ENCODE peak calls at places on chromosomes 1 and 21, in eight cellular contexts. G is A549, T is RWPE2, K is right lobe of liver, L is heart left ventricle, B is cardiac fibroblast, E is lower leg skin, I is endothelial cell of umbilical vein. C is an unnamed sample.

GRCh38 chr1:13900583-13900982 is 200.6 kb downstream of the PRDM2 start:
- DNase-seq in G (no peak), T (no peak), K (no peak), L (no peak), B (no peak), E (no peak), I (no peak), C (no peak)

GRCh38 chr1:211653329-211653728 is 22.1 kb downstream of the NEK2 start:
- DNase-seq in G (peak), T (no peak), K (peak), L (no peak), B (no peak), E (peak), I (no peak), C (no peak)

GRCh38 chr1:205664399-205665108 is 15.8 kb downstream of the SLC45A3 start:
- DNase-seq in G (no peak), T (no peak), K (peak), L (no peak), B (no peak), E (no peak), I (peak), C (no peak)

GRCh38 chr1:40861227-40862003 is 748 bp downstream of the CITED4 start:
- DNase-seq in G (no peak), T (no peak), K (peak), L (peak), B (peak), E (no peak), I (no peak), C (no peak)

GRCh38 chr1:111726311-111726710 is 12.9 kb downstream of the INKA2 start:
- DNase-seq in G (no peak), T (no peak), K (no peak), L (no peak), B (no peak), E (no peak), I (no peak), C (no peak)

GRCh38 chr1:246772686-246773085 is 48.5 kb downstream of the SCCPDH start:
- DNase-seq in G (no peak), T (no peak), K (no peak), L (no peak), B (no peak), E (no peak), I (no peak), C (no peak)

GRCh38 chr1:68675336-68675735 is 178.5 kb upstream of the DEPDC1 start:
- DNase-seq in G (no peak), T (no peak), K (no peak), L (no peak), B (no peak), E (no peak), I (no peak), C (no peak)

GRCh38 chr1:152227310-152227928 is 3.4 kb upstream of the HRNR start:
- DNase-seq in G (peak), T (no peak), K (no peak), L (no peak), B (peak), E (no peak), I (no peak), C (no peak)

GRCh38 chr1:177703888-177704446 is 265.9 kb downstream of the SEC16B start:
- DNase-seq in G (no peak), T (no peak), K (no peak), L (no peak), B (no peak), E (no peak), I (no peak), C (no peak)

GRCh38 chr1:204201651-204202050 is 5.4 kb upstream of the KISS1 start:
- DNase-seq in G (no peak), T (no peak), K (no peak), L (no peak), B (no peak), E (peak), I (no peak), C (no peak)

GRCh38 chr1:221268295-221268694 is 389.1 kb downstream of the HLX start:
- DNase-seq in G (no peak), T (no peak), K (no peak), L (no peak), B (peak), E (no peak), I (no peak), C (peak)

GRCh38 chr1:41482001-41482765 is 2.3 kb downstream of the EDN2 start:
- DNase-seq in G (no peak), T (peak), K (peak), L (no peak), B (no peak), E (no peak), I (no peak), C (no peak)

GRCh38 chr1:87642581-87643129 is 314.0 kb downstream of the LMO4 start:
- DNase-seq in G (no peak), T (no peak), K (no peak), L (no peak), B (peak), E (no peak), I (peak), C (no peak)

GRCh38 chr1:93420400-93420799 is 27.5 kb upstream of the FNBP1L start:
- DNase-seq in G (no peak), T (no peak), K (no peak), L (no peak), B (no peak), E (no peak), I (no peak), C (no peak)

GRCh38 chr1:225998560-225999226 is 450 bp downstream of the SDE2 start:
- DNase-seq in G (peak), T (no peak), K (no peak), L (no peak), B (peak), E (no peak), I (peak), C (peak)

GRCh38 chr1:36134805-36135339 is 9.8 kb upstream of the COL8A2 start:
- DNase-seq in G (peak), T (peak), K (no peak), L (peak), B (peak), E (no peak), I (peak), C (peak)

GRCh38 chr1:37919277-37919676 is 27.6 kb downstream of the INPP5B start:
- DNase-seq in G (peak), T (no peak), K (no peak), L (no peak), B (peak), E (no peak), I (no peak), C (peak)

GRCh38 chr1:54053745-54054437 is 483 bp downstream of the TCEANC2 start:
- DNase-seq in G (no peak), T (no peak), K (no peak), L (no peak), B (peak), E (no peak), I (peak), C (no peak)

GRCh38 chr1:232428781-232429530 is 201.0 kb downstream of the SIPA1L2 start:
- DNase-seq in G (no peak), T (no peak), K (no peak), L (no peak), B (peak), E (no peak), I (no peak), C (peak)

GRCh38 chr1:207964195-207964966 is 53.5 kb upstream of the CD34 start:
- DNase-seq in G (no peak), T (no peak), K (no peak), L (no peak), B (peak), E (no peak), I (peak), C (peak)

GRCh38 chr1:10741696-10742095 is 54.8 kb downstream of the CASZ1 start:
- DNase-seq in G (no peak), T (no peak), K (no peak), L (no peak), B (no peak), E (no peak), I (no peak), C (no peak)

GRCh38 chr1:10745886-10746455 is 50.5 kb downstream of the CASZ1 start:
- DNase-seq in G (no peak), T (no peak), K (no peak), L (no peak), B (no peak), E (no peak), I (no peak), C (no peak)

GRCh38 chr1:10744654-10745238 is 51.7 kb downstream of the CASZ1 start:
- DNase-seq in G (no peak), T (no peak), K (no peak), L (no peak), B (no peak), E (no peak), I (no peak), C (no peak)

GRCh38 chr1:10745383-10745782 is 51.1 kb downstream of the CASZ1 start:
- DNase-seq in G (no peak), T (no peak), K (no peak), L (no peak), B (no peak), E (no peak), I (no peak), C (no peak)

DNA sequence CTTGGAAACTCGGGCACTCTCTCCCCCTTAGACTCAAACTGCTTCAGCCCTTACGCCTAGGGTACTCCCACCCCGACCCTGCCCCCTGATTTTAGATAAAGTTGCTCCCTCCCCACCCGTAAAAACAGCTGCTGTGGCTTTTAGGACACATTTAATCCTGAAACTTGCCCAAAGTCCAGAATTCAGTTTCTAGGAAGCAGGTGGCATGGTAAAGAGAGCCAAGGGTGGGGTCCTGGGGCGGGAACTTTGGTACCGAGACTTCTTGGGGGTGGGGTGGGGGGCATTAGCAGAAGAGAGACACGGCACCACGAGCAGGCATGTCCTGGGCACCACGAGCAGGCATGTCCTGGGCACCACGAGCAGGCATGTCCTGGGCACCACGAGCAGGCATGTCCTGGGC is 52.4 kb downstream of the CASZ1 start:
- DNase-seq in G (no peak), T (no peak), K (no peak), L (no peak), B (no peak), E (no peak), I (no peak), C (no peak)
- H3K4me3 ChIP-seq in G (no peak), T (no peak), K (no peak), L (no peak), B (no peak), E (no peak), I (no peak), C (no peak)

GRCh38 chr21:27475363-27475955 is 508.6 kb upstream of the ADAMTS5 start:
- DNase-seq in G (no peak), T (no peak), K (no peak), L (no peak), B (no peak), E (no peak), I (no peak), C (no peak)

GRCh38 chr21:27477321-27477720 is 510.4 kb upstream of the ADAMTS5 start:
- DNase-seq in G (no peak), T (no peak), K (no peak), L (no peak), B (no peak), E (no peak), I (no peak), C (no peak)

GRCh38 chr21:27480841-27481261 is 514.0 kb upstream of the ADAMTS5 start:
- DNase-seq in G (no peak), T (no peak), K (no peak), L (no peak), B (peak), E (no peak), I (no peak), C (peak)

DNA sequence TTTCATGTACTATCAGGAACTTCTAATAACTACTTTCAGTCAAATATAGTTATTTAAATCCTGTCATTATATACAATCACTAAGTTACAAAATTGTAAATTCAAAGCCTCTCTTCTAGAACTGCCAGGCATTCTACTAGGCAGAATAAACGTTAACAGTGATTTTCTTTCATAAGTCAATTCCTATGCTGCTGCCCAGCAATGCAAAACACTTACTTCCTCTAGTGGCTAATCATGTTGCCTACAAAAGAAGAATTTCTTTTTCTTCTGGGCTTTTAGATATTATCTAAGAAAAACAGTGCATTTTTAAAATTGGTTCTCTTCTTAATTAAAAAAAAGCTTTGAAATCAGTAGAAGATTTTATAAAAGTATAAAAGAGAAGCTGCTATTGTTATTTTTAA is 509.8 kb upstream of the ADAMTS5 start:
- DNase-seq in G (no peak), T (no peak), K (no peak), L (no peak), B (peak), E (no peak), I (peak), C (peak)
- TF ChIP-seq CTCF in G (no peak), T (peak), K (no peak), L (peak), B (peak), E (no peak), I (no peak), C (peak)

DNA sequence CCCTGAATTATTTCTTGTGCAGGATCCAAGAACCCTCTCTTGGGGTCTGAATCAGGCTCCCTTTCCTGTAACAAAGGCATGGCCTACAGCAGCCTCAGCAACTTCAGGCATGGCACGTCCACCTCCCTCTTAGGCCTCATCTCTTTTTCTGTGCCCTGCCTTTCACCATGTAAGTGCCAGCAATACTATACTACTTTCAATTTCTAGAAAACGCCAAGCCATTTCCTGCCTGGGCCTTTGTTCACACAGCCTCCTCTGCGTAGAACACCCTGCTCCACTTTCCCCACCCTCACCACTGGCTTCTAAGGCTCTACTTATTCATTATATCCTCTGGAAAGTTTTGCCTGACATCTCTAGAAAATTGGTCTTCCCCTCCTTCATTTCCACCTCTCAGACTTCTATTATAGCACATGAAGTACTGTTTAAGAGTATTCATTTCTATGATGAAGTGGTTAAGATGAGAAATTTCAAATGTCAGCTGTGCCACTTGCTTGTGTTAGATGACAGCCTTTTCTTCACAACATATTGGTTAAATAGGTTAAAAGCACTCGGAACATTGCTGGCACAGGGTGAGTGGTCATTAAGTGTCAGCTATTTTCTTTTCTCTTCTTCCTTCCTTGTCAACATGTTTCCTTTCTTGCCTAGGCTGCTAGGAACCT is 41.6 kb upstream of the VWA5B1 start:
- DNase-seq in G (no peak), T (no peak), K (no peak), L (no peak), B (no peak), E (no peak), I (peak), C (no peak)
- H3K4me3 ChIP-seq in G (no peak), T (no peak), K (no peak), L (no peak), B (no peak), E (no peak), I (no peak), C (no peak)

GRCh38 chr1:94596260-94596659 is 54.7 kb upstream of the F3 start:
- DNase-seq in G (no peak), T (no peak), K (no peak), L (no peak), B (no peak), E (no peak), I (no peak), C (no peak)

GRCh38 chr1:94597701-94598100 is 56.1 kb upstream of the F3 start:
- DNase-seq in G (no peak), T (no peak), K (no peak), L (no peak), B (no peak), E (no peak), I (no peak), C (peak)

GRCh38 chr1:94600556-94600955 is 59.0 kb upstream of the F3 start:
- DNase-seq in G (no peak), T (no peak), K (no peak), L (no peak), B (no peak), E (no peak), I (no peak), C (no peak)

GRCh38 chr1:94602312-94602711 is 60.8 kb upstream of the F3 start:
- DNase-seq in G (no peak), T (no peak), K (no peak), L (no peak), B (peak), E (peak), I (no peak), C (no peak)

GRCh38 chr1:94599090-94599813 is 57.7 kb upstream of the F3 start:
- DNase-seq in G (peak), T (no peak), K (no peak), L (peak), B (no peak), E (no peak), I (no peak), C (no peak)
- TF ChIP-seq CTCF in G (no peak), T (peak), K (peak), L (peak), B (peak), E (no peak), I (no peak), C (peak)

GRCh38 chr1:4062560-4062959 is 162.5 kb upstream of the C1orf174 start:
- DNase-seq in G (no peak), T (no peak), K (peak), L (no peak), B (no peak), E (peak), I (no peak), C (no peak)

GRCh38 chr1:4061521-4062031 is 161.5 kb upstream of the C1orf174 start:
- DNase-seq in G (no peak), T (no peak), K (no peak), L (no peak), B (no peak), E (peak), I (no peak), C (no peak)

GRCh38 chr1:4060850-4061249 is 160.8 kb upstream of the C1orf174 start:
- DNase-seq in G (peak), T (no peak), K (no peak), L (no peak), B (no peak), E (peak), I (no peak), C (no peak)

GRCh38 chr1:4062992-4063391 is 162.9 kb upstream of the C1orf174 start:
- DNase-seq in G (no peak), T (no peak), K (no peak), L (no peak), B (no peak), E (peak), I (no peak), C (no peak)

GRCh38 chr1:4062041-4062440 is 162.0 kb upstream of the C1orf174 start:
- DNase-seq in G (no peak), T (no peak), K (no peak), L (no peak), B (no peak), E (no peak), I (no peak), C (no peak)
- H3K4me3 ChIP-seq in G (no peak), T (no peak), K (no peak), L (no peak), B (no peak), E (no peak), I (no peak), C (no peak)

GRCh38 chr1:189409774-189410173 is 1067.9 kb downstream of the BRINP3 start:
- DNase-seq in G (peak), T (no peak), K (no peak), L (no peak), B (no peak), E (no peak), I (no peak), C (no peak)

GRCh38 chr1:189405419-189405818 is 1072.2 kb downstream of the BRINP3 start:
- DNase-seq in G (no peak), T (no peak), K (no peak), L (no peak), B (no peak), E (no peak), I (no peak), C (no peak)
- TF ChIP-seq CTCF in G (no peak), T (no peak), K (no peak), L (no peak), B (no peak), E (no peak), I (no peak), C (no peak)